ENCODE peak calls at places on chromosomes 4 and X, in four cellular contexts. C is Peyer's patch, D is aorta, P is mammary epithelial cell. W is an unnamed sample.

GRCh38 chr4:128006592-128006991 is 41.4 kb downstream of the ABHD18 start:
- DNase-seq in D (no peak), C (no peak), P (peak), W (no peak)

GRCh38 chr4:835148-836002 is 9.4 kb upstream of the CPLX1 start:
- DNase-seq in C (peak), P (no peak), D (peak), W (peak)

GRCh38 chrX:128460835-128461234 is 408.6 kb upstream of the ACTRT1 start:
- DNase-seq in C (no peak), P (no peak), D (no peak), W (no peak)

GRCh38 chr4:189861101-189861500 is 79.6 kb upstream of the FRG1 start:
- DNase-seq in D (no peak), P (no peak), C (no peak), W (no peak)

GRCh38 chr4:100421356-100421978 is 96.4 kb downstream of the EMCN start:
- DNase-seq in D (no peak), P (peak), C (no peak), W (no peak)

GRCh38 chrX:150150081-150150779 is 211.9 kb upstream of the EOLA2 start:
- DNase-seq in C (no peak), D (no peak), P (no peak), W (no peak)

GRCh38 chrX:25442501-25442900 is 426.7 kb upstream of the ARX start:
- DNase-seq in P (no peak), D (no peak), C (no peak), W (no peak)

GRCh38 chr4:146585761-146586333 is 52.8 kb upstream of the POU4F2 start:
- DNase-seq in C (no peak), P (peak), D (no peak), W (no peak)

GRCh38 chr4:73943555-73943954 is 38.3 kb downstream of the PF4 start:
- DNase-seq in C (no peak), P (no peak), D (no peak), W (no peak)

GRCh38 chr4:73718375-73719373 is 21.7 kb upstream of the CXCL8 start:
- DNase-seq in C (no peak), D (no peak), P (peak), W (no peak)

GRCh38 chr4:88335092-88335665 is 43.5 kb upstream of the HERC6 start:
- DNase-seq in C (no peak), D (no peak), P (no peak), W (no peak)

GRCh38 chr4:143437937-143438336 is 75.6 kb upstream of the SMARCA5 start:
- DNase-seq in D (no peak), P (no peak), C (no peak), W (no peak)

GRCh38 chrX:45351478-45351877 is 150.8 kb upstream of the DIPK2B start:
- DNase-seq in D (no peak), P (peak), C (no peak), W (no peak)

GRCh38 chr4:183350317-183351071 is 28.3 kb upstream of the CLDN24 start:
- DNase-seq in P (no peak), C (no peak), D (no peak), W (no peak)

GRCh38 chr4:25861422-25861926 is 1.3 kb downstream of the SEL1L3 start:
- DNase-seq in P (no peak), C (no peak), D (no peak), W (no peak)

GRCh38 chr4:165879581-165879980 is 6.5 kb downstream of the TLL1 start:
- DNase-seq in D (no peak), P (no peak), C (no peak), W (no peak)

GRCh38 chrX:42920752-42921151 is 142.8 kb upstream of the PPP1R2C start:
- DNase-seq in D (no peak), P (peak), C (no peak), W (no peak)

GRCh38 chr4:135604531-135604930 is 1402.9 kb upstream of the PABPC4L start:
- DNase-seq in C (no peak), D (no peak), P (no peak), W (no peak)

GRCh38 chrX:66009231-66009845 is 30.5 kb downstream of the VSIG4 start:
- DNase-seq in C (no peak), D (no peak), P (no peak), W (no peak)

GRCh38 chr4:113564493-113564892 is 197.0 kb downstream of the CAMK2D start:
- DNase-seq in D (no peak), P (no peak), C (no peak), W (no peak)

GRCh38 chrX:154379569-154379951 is 465 bp downstream of the EMD start:
- DNase-seq in P (no peak), D (no peak), C (no peak), W (no peak)

GRCh38 chr4:127000090-127000489 is 632.7 kb upstream of the INTU start:
- DNase-seq in C (no peak), D (no peak), P (no peak), W (no peak)

GRCh38 chr4:80143305-80143679 is 54.0 kb upstream of the PRDM8 start:
- DNase-seq in C (no peak), P (no peak), D (no peak), W (no peak)

GRCh38 chr4:115675721-115676120 is 562.3 kb upstream of the NDST4 start:
- DNase-seq in P (peak), D (no peak), C (no peak), W (no peak)

GRCh38 chrX:108699368-108699767 is 37.0 kb downstream of the IRS4 start:
- DNase-seq in P (peak), C (no peak), D (no peak), W (no peak)

GRCh38 chrX:20015945-20016617 is 25.2 kb upstream of the BCLAF3 start:
- DNase-seq in D (no peak), P (no peak), C (no peak), W (no peak)

GRCh38 chrX:52140020-52140419 is 44.7 kb upstream of the MAGED4 start:
- DNase-seq in P (no peak), D (no peak), C (no peak), W (no peak)

GRCh38 chr4:37822220-37822619 is 4.3 kb upstream of the PGM2 start:
- DNase-seq in P (no peak), D (no peak), C (no peak), W (no peak)

GRCh38 chr4:100169796-100170485 is 20.3 kb downstream of the DDIT4L start:
- DNase-seq in C (no peak), P (no peak), D (no peak), W (no peak)

GRCh38 chrX:63012574-63012973 is 338.6 kb downstream of the SPIN4 start:
- DNase-seq in D (no peak), C (no peak), P (no peak), W (no peak)

GRCh38 chr4:47662975-47663374 is 174.9 kb downstream of the CORIN start:
- DNase-seq in D (no peak), P (no peak), C (no peak), W (no peak)

GRCh38 chrX:57932266-57932665 is 22.0 kb upstream of the ZXDA start:
- DNase-seq in D (no peak), P (no peak), C (no peak), W (no peak)

GRCh38 chrX:134670241-134670811 is 12.1 kb upstream of the PLAC1 start:
- DNase-seq in P (peak), D (peak), C (no peak), W (peak)

GRCh38 chr4:125104616-125105015 is 210.1 kb upstream of the FAT4 start:
- DNase-seq in C (no peak), P (peak), D (no peak), W (no peak)

GRCh38 chrX:23643020-23643419 is 24.3 kb upstream of the PRDX4 start:
- DNase-seq in D (no peak), C (no peak), P (no peak), W (no peak)

GRCh38 chr4:140662082-140662869 is 93.5 kb upstream of the UCP1 start:
- DNase-seq in C (no peak), P (peak), D (no peak), W (no peak)

GRCh38 chrX:110477593-110478228 is 119.1 kb downstream of the RTL9 start:
- DNase-seq in D (no peak), C (no peak), P (peak), W (no peak)

GRCh38 chr4:6885953-6886557 is 23.6 kb upstream of the TBC1D14 start:
- DNase-seq in C (no peak), D (peak), P (peak), W (peak)
- H3K4me3 ChIP-seq in C (no peak), D (no peak), P (no peak), W (peak)

DNA sequence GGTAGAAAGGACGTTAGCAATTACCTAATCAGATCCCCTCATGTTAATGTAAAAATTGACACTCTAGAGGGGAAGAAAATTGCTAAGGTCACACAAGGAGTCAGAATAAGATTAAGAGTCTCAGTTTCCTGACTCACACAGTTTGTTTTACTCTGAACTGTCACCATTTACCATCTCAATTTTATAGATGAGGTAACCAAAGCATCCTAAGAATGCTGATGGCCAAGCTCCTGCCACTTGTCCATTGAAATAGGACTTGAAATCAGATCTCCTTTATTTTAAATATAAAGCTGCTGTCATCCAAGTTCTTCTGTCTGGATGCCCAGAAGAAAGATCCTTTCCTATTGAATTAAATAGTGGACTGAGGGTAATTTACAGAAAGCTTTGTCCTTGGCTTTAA is 114.8 kb upstream of the VAMP7 start:
- DNase-seq in P (no peak), C (no peak), D (no peak), W (no peak)
- H3K27ac ChIP-seq in P (no peak), C (no peak), D (no peak), W (peak)

GRCh38 chr4:107210450-107211239 is 174.5 kb upstream of the DKK2 start:
- DNase-seq in P (peak), D (no peak), C (no peak), W (no peak)
- H3K4me3 ChIP-seq in P (peak), D (peak), C (peak), W (peak)

GRCh38 chrX:1673337-1673736 is 58.5 kb downstream of the ASMT start:
- DNase-seq in D (no peak), C (no peak), P (no peak), W (no peak)
- H3K27ac ChIP-seq in D (no peak), C (no peak), P (no peak), W (no peak)

GRCh38 chr4:77023920-77024319 is 51.9 kb downstream of the CCNI start:
- DNase-seq in P (no peak), D (no peak), C (no peak), W (no peak)
- H3K4me3 ChIP-seq in P (no peak), D (no peak), C (no peak), W (no peak)

GRCh38 chr4:98624144-98624543 is 34.3 kb downstream of the TSPAN5 start:
- DNase-seq in C (no peak), P (no peak), D (no peak), W (no peak)
- H3K27ac ChIP-seq in C (no peak), P (no peak), D (no peak), W (no peak)

GRCh38 chr4:184470785-184471110 is 3.6 kb downstream of the IRF2 start:
- DNase-seq in C (no peak), P (no peak), D (no peak), W (no peak)
- H3K4me3 ChIP-seq in C (no peak), P (no peak), D (no peak), W (no peak)

W was measured in psoas muscle.